ENCODE peak calls at places on chromosomes 13 and 19, in five cellular contexts. Z, E, H, X and U are unnamed samples.

GRCh38 chr19:5436101-5436947 is 18.9 kb upstream of the ZNRF4 start:
- DNase-seq in Z (no peak), E (peak), H (no peak), X (peak), U (peak)

GRCh38 chr19:46271488-46272197 is 25.2 kb upstream of the HIF3A start:
- DNase-seq in Z (no peak), E (no peak), H (no peak), X (no peak), U (peak)

GRCh38 chr13:50757021-50757420 is 86.5 kb downstream of the DLEU7 start:
- DNase-seq in Z (no peak), E (no peak), H (no peak), X (no peak), U (peak)

GRCh38 chr19:43526884-43527859 is at the start of gene ETHE1:
- DNase-seq in Z (peak), E (peak), H (no peak), X (peak), U (peak)

GRCh38 chr13:58081301-58081820 is 449.8 kb downstream of the PCDH17 start:
- DNase-seq in Z (no peak), E (peak), H (no peak), X (no peak), U (no peak)

GRCh38 chr13:106490177-106490576 is 45.3 kb downstream of the EFNB2 start:
- DNase-seq in Z (no peak), E (no peak), H (no peak), X (no peak), U (no peak)

GRCh38 chr19:45774765-45775164 is 5.7 kb upstream of the SIX5 start:
- DNase-seq in Z (no peak), E (no peak), H (no peak), X (no peak), U (no peak)

GRCh38 chr19:21498651-21499050 is 6.8 kb upstream of the ZNF429 start:
- DNase-seq in Z (no peak), E (no peak), H (no peak), X (no peak), U (no peak)

GRCh38 chr19:10009269-10009665 is 1.0 kb downstream of the COL5A3 start:
- DNase-seq in Z (peak), E (no peak), H (no peak), X (no peak), U (peak)

GRCh38 chr19:45159971-45160324 is 834 bp downstream of the NKPD1 start:
- DNase-seq in Z (no peak), E (peak), H (no peak), X (no peak), U (no peak)

GRCh38 chr13:21684576-21684975 is 13.7 kb downstream of the FGF9 start:
- DNase-seq in Z (no peak), E (no peak), H (no peak), X (no peak), U (peak)

GRCh38 chr19:3976495-3977241 is 5.8 kb upstream of the DAPK3 start:
- DNase-seq in Z (no peak), E (no peak), H (no peak), X (no peak), U (peak)